ENCODE peak calls at places on chromosome 2, in eight cellular contexts. One of them, this sample, is unnamed.

GRCh38 chr2:138090330-138090729 is 126.1 kb downstream of the HNMT start:
- DNase-seq in NCI-H1092 treated with DMSO at 0.1 percent for 48 hours: peak
- DNase-seq in DMS79: no peak
- DNase-seq in RWPE1: peak
- DNase-seq in stimulated activated CD4-positive, alpha-beta T cell treated with anti-CD3 and anti-CD28 coated beads, Interleukin-12 subunit alpha, Interleukin-12 subunit beta, amount 100 ng/mL, for 24 hours: no peak
- DNase-seq in NCI-H2029: peak
- DNase-seq in cardiac septum: no peak
- DNase-seq in tibial artery: no peak
- DNase-seq in this sample: no peak

GRCh38 chr2:71492112-71492511 is 38.8 kb downstream of the DYSF start:
- DNase-seq in NCI-H1092 treated with DMSO at 0.1 percent for 48 hours: no peak
- DNase-seq in DMS79: no peak
- DNase-seq in RWPE1: no peak
- DNase-seq in stimulated activated CD4-positive, alpha-beta T cell treated with anti-CD3 and anti-CD28 coated beads, Interleukin-12 subunit alpha, Interleukin-12 subunit beta, amount 100 ng/mL, for 24 hours: no peak
- DNase-seq in NCI-H2029: no peak
- DNase-seq in cardiac septum: peak
- DNase-seq in tibial artery: no peak
- DNase-seq in this sample: no peak

GRCh38 chr2:55986700-55987440 is 63.3 kb upstream of the EFEMP1 start:
- DNase-seq in NCI-H1092 treated with DMSO at 0.1 percent for 48 hours: no peak
- DNase-seq in DMS79: no peak
- DNase-seq in RWPE1: no peak
- DNase-seq in stimulated activated CD4-positive, alpha-beta T cell treated with anti-CD3 and anti-CD28 coated beads, Interleukin-12 subunit alpha, Interleukin-12 subunit beta, amount 100 ng/mL, for 24 hours: no peak
- DNase-seq in NCI-H2029: no peak
- DNase-seq in cardiac septum: no peak
- DNase-seq in tibial artery: no peak
- DNase-seq in this sample: no peak

GRCh38 chr2:60671971-60672370 is 84.1 kb upstream of the PAPOLG start:
- DNase-seq in NCI-H1092 treated with DMSO at 0.1 percent for 48 hours: no peak
- DNase-seq in DMS79: no peak
- DNase-seq in RWPE1: no peak
- DNase-seq in stimulated activated CD4-positive, alpha-beta T cell treated with anti-CD3 and anti-CD28 coated beads, Interleukin-12 subunit alpha, Interleukin-12 subunit beta, amount 100 ng/mL, for 24 hours: no peak
- DNase-seq in NCI-H2029: no peak
- DNase-seq in cardiac septum: no peak
- DNase-seq in tibial artery: no peak
- DNase-seq in this sample: no peak

GRCh38 chr2:12006841-12007240 is 260.4 kb downstream of the LPIN1 start:
- DNase-seq in NCI-H1092 treated with DMSO at 0.1 percent for 48 hours: no peak
- DNase-seq in DMS79: no peak
- DNase-seq in RWPE1: no peak
- DNase-seq in stimulated activated CD4-positive, alpha-beta T cell treated with anti-CD3 and anti-CD28 coated beads, Interleukin-12 subunit alpha, Interleukin-12 subunit beta, amount 100 ng/mL, for 24 hours: no peak
- DNase-seq in NCI-H2029: no peak
- DNase-seq in cardiac septum: no peak
- DNase-seq in tibial artery: no peak
- DNase-seq in this sample: no peak

GRCh38 chr2:183091318-183091953 is 12.9 kb downstream of the DUSP19 start:
- DNase-seq in NCI-H1092 treated with DMSO at 0.1 percent for 48 hours: no peak
- DNase-seq in DMS79: no peak
- DNase-seq in RWPE1: no peak
- DNase-seq in stimulated activated CD4-positive, alpha-beta T cell treated with anti-CD3 and anti-CD28 coated beads, Interleukin-12 subunit alpha, Interleukin-12 subunit beta, amount 100 ng/mL, for 24 hours: no peak
- DNase-seq in NCI-H2029: no peak
- DNase-seq in cardiac septum: no peak
- DNase-seq in tibial artery: no peak
- DNase-seq in this sample: no peak

GRCh38 chr2:200592414-200593075 is 6.7 kb downstream of the AOX1 start:
- DNase-seq in NCI-H1092 treated with DMSO at 0.1 percent for 48 hours: no peak
- DNase-seq in DMS79: no peak
- DNase-seq in RWPE1: no peak
- DNase-seq in stimulated activated CD4-positive, alpha-beta T cell treated with anti-CD3 and anti-CD28 coated beads, Interleukin-12 subunit alpha, Interleukin-12 subunit beta, amount 100 ng/mL, for 24 hours: no peak
- DNase-seq in NCI-H2029: no peak
- DNase-seq in cardiac septum: no peak
- DNase-seq in tibial artery: no peak
- DNase-seq in this sample: no peak

GRCh38 chr2:128756372-128756730 is 437.7 kb upstream of the HS6ST1 start:
- DNase-seq in NCI-H1092 treated with DMSO at 0.1 percent for 48 hours: no peak
- DNase-seq in DMS79: no peak
- DNase-seq in RWPE1: no peak
- DNase-seq in stimulated activated CD4-positive, alpha-beta T cell treated with anti-CD3 and anti-CD28 coated beads, Interleukin-12 subunit alpha, Interleukin-12 subunit beta, amount 100 ng/mL, for 24 hours: no peak
- DNase-seq in NCI-H2029: no peak
- DNase-seq in cardiac septum: peak
- DNase-seq in tibial artery: no peak
- DNase-seq in this sample: no peak

GRCh38 chr2:58557166-58557565 is 316.0 kb upstream of the FANCL start:
- DNase-seq in NCI-H1092 treated with DMSO at 0.1 percent for 48 hours: no peak
- DNase-seq in DMS79: no peak
- DNase-seq in RWPE1: no peak
- DNase-seq in stimulated activated CD4-positive, alpha-beta T cell treated with anti-CD3 and anti-CD28 coated beads, Interleukin-12 subunit alpha, Interleukin-12 subunit beta, amount 100 ng/mL, for 24 hours: no peak
- DNase-seq in NCI-H2029: no peak
- DNase-seq in cardiac septum: no peak
- DNase-seq in tibial artery: no peak
- DNase-seq in this sample: no peak

GRCh38 chr2:48567671-48568070 is 37.7 kb downstream of the STON1 start:
- DNase-seq in NCI-H1092 treated with DMSO at 0.1 percent for 48 hours: no peak
- DNase-seq in DMS79: no peak
- DNase-seq in RWPE1: no peak
- DNase-seq in stimulated activated CD4-positive, alpha-beta T cell treated with anti-CD3 and anti-CD28 coated beads, Interleukin-12 subunit alpha, Interleukin-12 subunit beta, amount 100 ng/mL, for 24 hours: no peak
- DNase-seq in NCI-H2029: no peak
- DNase-seq in cardiac septum: no peak
- DNase-seq in tibial artery: no peak
- DNase-seq in this sample: no peak

GRCh38 chr2:108923019-108923700 is 65.9 kb downstream of the EDAR start:
- DNase-seq in NCI-H1092 treated with DMSO at 0.1 percent for 48 hours: no peak
- DNase-seq in DMS79: no peak
- DNase-seq in RWPE1: peak
- DNase-seq in stimulated activated CD4-positive, alpha-beta T cell treated with anti-CD3 and anti-CD28 coated beads, Interleukin-12 subunit alpha, Interleukin-12 subunit beta, amount 100 ng/mL, for 24 hours: no peak
- DNase-seq in NCI-H2029: peak
- DNase-seq in cardiac septum: peak
- DNase-seq in tibial artery: peak
- DNase-seq in this sample: no peak

GRCh38 chr2:233221378-233222063 is 30.0 kb upstream of the ATG16L1 start:
- DNase-seq in NCI-H1092 treated with DMSO at 0.1 percent for 48 hours: no peak
- DNase-seq in DMS79: no peak
- DNase-seq in RWPE1: no peak
- DNase-seq in stimulated activated CD4-positive, alpha-beta T cell treated with anti-CD3 and anti-CD28 coated beads, Interleukin-12 subunit alpha, Interleukin-12 subunit beta, amount 100 ng/mL, for 24 hours: no peak
- DNase-seq in NCI-H2029: no peak
- DNase-seq in cardiac septum: no peak
- DNase-seq in tibial artery: no peak
- DNase-seq in this sample: no peak

GRCh38 chr2:162196611-162197010 is 44.6 kb upstream of the GCG start:
- DNase-seq in NCI-H1092 treated with DMSO at 0.1 percent for 48 hours: no peak
- DNase-seq in DMS79: no peak
- DNase-seq in RWPE1: peak
- DNase-seq in stimulated activated CD4-positive, alpha-beta T cell treated with anti-CD3 and anti-CD28 coated beads, Interleukin-12 subunit alpha, Interleukin-12 subunit beta, amount 100 ng/mL, for 24 hours: no peak
- DNase-seq in NCI-H2029: no peak
- DNase-seq in cardiac septum: no peak
- DNase-seq in tibial artery: no peak
- DNase-seq in this sample: no peak

GRCh38 chr2:122480381-122481243 is 725.2 kb downstream of the TSN start:
- DNase-seq in NCI-H1092 treated with DMSO at 0.1 percent for 48 hours: no peak
- DNase-seq in DMS79: no peak
- DNase-seq in RWPE1: no peak
- DNase-seq in stimulated activated CD4-positive, alpha-beta T cell treated with anti-CD3 and anti-CD28 coated beads, Interleukin-12 subunit alpha, Interleukin-12 subunit beta, amount 100 ng/mL, for 24 hours: no peak
- DNase-seq in NCI-H2029: no peak
- DNase-seq in cardiac septum: no peak
- DNase-seq in tibial artery: no peak
- DNase-seq in this sample: no peak

GRCh38 chr2:11657195-11657594 is 12.8 kb downstream of the NTSR2 start:
- DNase-seq in NCI-H1092 treated with DMSO at 0.1 percent for 48 hours: no peak
- DNase-seq in DMS79: no peak
- DNase-seq in RWPE1: no peak
- DNase-seq in stimulated activated CD4-positive, alpha-beta T cell treated with anti-CD3 and anti-CD28 coated beads, Interleukin-12 subunit alpha, Interleukin-12 subunit beta, amount 100 ng/mL, for 24 hours: no peak
- DNase-seq in NCI-H2029: no peak
- DNase-seq in cardiac septum: no peak
- DNase-seq in tibial artery: no peak
- DNase-seq in this sample: no peak

GRCh38 chr2:164542584-164543021 is 78.7 kb downstream of the GRB14 start:
- DNase-seq in NCI-H1092 treated with DMSO at 0.1 percent for 48 hours: peak
- DNase-seq in DMS79: no peak
- DNase-seq in RWPE1: no peak
- DNase-seq in stimulated activated CD4-positive, alpha-beta T cell treated with anti-CD3 and anti-CD28 coated beads, Interleukin-12 subunit alpha, Interleukin-12 subunit beta, amount 100 ng/mL, for 24 hours: no peak
- DNase-seq in NCI-H2029: peak
- DNase-seq in cardiac septum: no peak
- DNase-seq in tibial artery: no peak
- DNase-seq in this sample: peak

This sample was measured in BJ.